ENCODE peak calls at places on chromosomes 12 and 14, in eight cellular contexts. O is KBM-7; U is NB4; M is GM10248; Z is astrocyte of the spinal cord; B is DMS 273 treated with DMSO at 0.1 percent for 48 hours; G is activated naive CD8-positive, alpha-beta T cell treated with anti-CD3 and anti-CD28 coated beads, Interleukin-2, amount 50 U/mL, for 24 hours; X is transverse colon. C is an unnamed sample.
A peak's percentile ranks its signal among the peaks of the same experiment; 100 is the strongest.

GRCh38 chr12:108425238-108425795 is 86.2 kb upstream of the CMKLR1 start:
- DNase-seq in M (no peak), X (no peak), Z (no peak), O (no peak), B (no peak), U (peak; percentile 19), G (no peak), C (no peak)

GRCh38 chr14:29654910-29655590 is 272.6 kb downstream of the PRKD1 start:
- DNase-seq in U (no peak), X (no peak), G (no peak), M (no peak), Z (peak; percentile 42), B (no peak), O (no peak), C (no peak)

GRCh38 chr12:101027200-101027599 is 182.8 kb downstream of the SLC5A8 start:
- DNase-seq in O (no peak), M (no peak), B (no peak), Z (no peak), U (no peak), X (no peak), G (no peak), C (no peak)

GRCh38 chr12:77946541-77947021 is 115.9 kb downstream of the NAV3 start:
- DNase-seq in X (no peak), O (no peak), M (no peak), Z (no peak), U (no peak), G (no peak), B (no peak), C (no peak)

GRCh38 chr12:26271889-26272492 is 76.6 kb downstream of the SSPN start:
- DNase-seq in U (no peak), Z (peak; percentile 93), G (peak; percentile 22), M (no peak), X (peak; percentile 76), B (no peak), O (no peak), C (peak; percentile 32)

GRCh38 chr14:77615231-77616132 is 955 bp downstream of the SPTLC2 start:
- DNase-seq in X (peak; percentile 26), O (peak; percentile 44), U (peak; percentile 53), B (no peak), M (no peak), Z (peak; percentile 40), G (peak; percentile 29), C (no peak)

GRCh38 chr12:113048716-113049127 is 7.8 kb upstream of the DTX1 start:
- DNase-seq in B (no peak), X (peak; percentile 59), O (peak; percentile 77), Z (peak; percentile 59), G (peak; percentile 67), U (peak; percentile 79), M (peak; percentile 76), C (peak; percentile 77)

GRCh38 chr12:96487634-96488033 is 1.7 kb upstream of the CFAP54 start:
- DNase-seq in U (no peak), X (no peak), B (no peak), M (no peak), Z (no peak), G (no peak), O (no peak), C (no peak)

GRCh38 chr12:47797432-47797831 is 22.3 kb downstream of the HDAC7 start:
- DNase-seq in O (peak; percentile 57), G (no peak), B (no peak), U (peak; percentile 57), Z (no peak), M (peak; percentile 74), X (peak; percentile 44), C (peak; percentile 78)

GRCh38 chr14:104895786-104896642 is 28.7 kb upstream of the PLD4 start:
- DNase-seq in O (peak; percentile 20), G (no peak), X (peak; percentile 11), M (no peak), Z (no peak), B (no peak), U (peak; percentile 2), C (peak; percentile 26)

GRCh38 chr12:53696285-53696654 is 20.4 kb upstream of the ATP5MC2 start:
- DNase-seq in G (no peak), Z (peak; percentile 84), O (peak; percentile 60), B (peak; percentile 68), X (peak; percentile 78), M (peak; percentile 77), U (peak; percentile 64), C (peak; percentile 87)

GRCh38 chr14:21346532-21347135 is 37.2 kb downstream of the SUPT16H start:
- DNase-seq in G (no peak), B (no peak), Z (peak; percentile 8), U (no peak), M (no peak), O (no peak), X (no peak), C (no peak)

GRCh38 chr12:53950789-53951576 is 3.7 kb upstream of the HOXC12 start:
- DNase-seq in M (no peak), B (no peak), U (no peak), O (no peak), Z (no peak), X (no peak), G (no peak), C (no peak)

GRCh38 chr12:12327802-12328201 is 22.2 kb downstream of the MANSC1 start:
- DNase-seq in G (no peak), M (peak; percentile 65), B (peak; percentile 25), X (no peak), O (peak; percentile 74), Z (peak; percentile 68), U (peak; percentile 72), C (peak; percentile 73)

GRCh38 chr12:132055535-132056096 is 88.5 kb downstream of the DDX51 start:
- DNase-seq in B (no peak), Z (no peak), O (no peak), X (no peak), G (no peak), U (no peak), M (no peak), C (no peak)

GRCh38 chr14:76699209-76699608 is 62.1 kb upstream of the VASH1 start:
- DNase-seq in B (no peak), Z (no peak), M (no peak), X (no peak), U (no peak), G (no peak), O (no peak), C (no peak)

GRCh38 chr12:59084758-59085383 is 164.6 kb upstream of the LRIG3 start:
- DNase-seq in B (no peak), G (no peak), Z (peak; percentile 93), U (no peak), X (no peak), O (no peak), M (no peak), C (no peak)

GRCh38 chr14:67491741-67492504 is 3.4 kb upstream of the TMEM229B start:
- DNase-seq in Z (no peak), X (no peak), O (no peak), U (no peak), M (no peak), B (peak; percentile 86), G (no peak), C (no peak)

GRCh38 chr12:71504471-71504852 is 64.9 kb downstream of the LGR5 start:
- DNase-seq in G (no peak), X (no peak), Z (no peak), B (peak; percentile 2), M (no peak), U (no peak), O (no peak), C (no peak)

GRCh38 chr14:95156153-95156764 is 1.1 kb downstream of the DICER1 start:
- DNase-seq in Z (peak; percentile 28), M (no peak), U (peak; percentile 33), O (peak; percentile 33), G (no peak), B (no peak), X (no peak), C (peak; percentile 17)

GRCh38 chr14:34826661-34827060 is 48.5 kb downstream of the BAZ1A start:
- DNase-seq in U (no peak), O (no peak), B (no peak), G (no peak), M (no peak), X (no peak), Z (peak; percentile 18), C (no peak)

GRCh38 chr12:56634837-56635538 is 4.9 kb upstream of the BAZ2A start:
- DNase-seq in G (peak; percentile 72), M (peak; percentile 79), U (peak; percentile 81), X (peak; percentile 91), B (peak; percentile 57), Z (peak; percentile 83), O (peak; percentile 77), C (peak; percentile 85)

GRCh38 chr12:42282301-42282700 is 43.6 kb downstream of the ZCRB1 start:
- DNase-seq in Z (no peak), B (no peak), G (no peak), M (no peak), X (no peak), O (no peak), U (no peak), C (no peak)

GRCh38 chr14:101929946-101930345 is 34.4 kb upstream of the DYNC1H1 start:
- DNase-seq in U (no peak), G (no peak), M (no peak), Z (no peak), O (no peak), X (no peak), B (no peak), C (no peak)

GRCh38 chr12:105393586-105393985 is 63.1 kb downstream of the C12orf75 start:
- DNase-seq in G (no peak), M (no peak), O (no peak), U (no peak), B (no peak), Z (peak; percentile 36), X (no peak), C (no peak)

GRCh38 chr12:50187084-50187900 is 20.1 kb upstream of the CERS5 start:
- DNase-seq in O (no peak), B (no peak), G (peak; percentile 47), M (peak; percentile 52), X (no peak), U (no peak), Z (peak; percentile 92), C (peak; percentile 50)

GRCh38 chr12:124640096-124640495 is 72.7 kb upstream of the NCOR2 start:
- DNase-seq in B (no peak), U (peak; percentile 64), X (no peak), O (peak; percentile 24), M (no peak), G (no peak), Z (peak; percentile 45), C (no peak)

GRCh38 chr12:49548822-49549648 is 10.2 kb downstream of the KCNH3 start:
- DNase-seq in Z (no peak), M (no peak), O (no peak), U (no peak), B (no peak), X (peak; percentile 17), G (peak; percentile 47), C (peak; percentile 59)

GRCh38 chr14:68663385-68664076 is 129.3 kb downstream of the ZFP36L1 start:
- DNase-seq in O (no peak), X (no peak), G (peak; percentile 60), Z (peak; percentile 77), B (no peak), M (peak; percentile 68), U (no peak), C (peak; percentile 70)

GRCh38 chr12:120115692-120116442 is 686 bp downstream of the RAB35 start:
- DNase-seq in U (peak; percentile 74), Z (peak; percentile 20), X (peak; percentile 53), G (peak; percentile 51), O (no peak), B (no peak), M (no peak), C (no peak)

GRCh38 chr14:50025776-50026175 is 90.6 kb downstream of the VCPKMT start:
- DNase-seq in O (no peak), U (no peak), M (no peak), G (no peak), Z (peak; percentile 48), B (peak; percentile 65), X (no peak), C (no peak)

GRCh38 chr12:68237068-68237467 is 11.5 kb upstream of the IL26 start:
- DNase-seq in Z (no peak), B (no peak), X (no peak), G (no peak), O (peak; percentile 8), M (no peak), U (peak; percentile 65), C (no peak)

GRCh38 chr12:52437508-52437907 is 3.3 kb upstream of the KRT75 start:
- DNase-seq in B (no peak), M (no peak), U (no peak), Z (no peak), X (no peak), G (no peak), O (no peak), C (no peak)

GRCh38 chr12:61220337-61220736 is 1039.9 kb upstream of the USP15 start:
- DNase-seq in Z (no peak), M (no peak), O (no peak), U (no peak), G (no peak), X (no peak), B (no peak), C (no peak)